ENCODE peak calls at places on chromosomes 13 and 19, in four cellular contexts. N, L, V and C are unnamed samples.

GRCh38 chr13:34971473-34971872 is 29.4 kb downstream of the NBEA start:
- DNase-seq in N (no peak), L (no peak), V (no peak), C (no peak)

GRCh38 chr19:7622933-7623685 is 6.2 kb downstream of the XAB2 start:
- DNase-seq in N (no peak), L (no peak), V (no peak), C (no peak)

GRCh38 chr13:109297628-109298027 is 488.8 kb downstream of the IRS2 start:
- DNase-seq in N (no peak), L (no peak), V (no peak), C (no peak)

GRCh38 chr13:79684426-79684825 is 203.5 kb downstream of the NDFIP2 start:
- DNase-seq in N (no peak), L (no peak), V (no peak), C (no peak)

GRCh38 chr19:17743874-17744273 is 7.4 kb upstream of the FCHO1 start:
- DNase-seq in N (no peak), L (no peak), V (no peak), C (no peak)

GRCh38 chr19:31353826-31354225 is 4.6 kb upstream of the TSHZ3 start:
- DNase-seq in N (no peak), L (no peak), V (no peak), C (no peak)

GRCh38 chr13:112977525-112977924 is 8.5 kb downstream of the MCF2L start:
- DNase-seq in N (no peak), L (no peak), V (no peak), C (no peak)

GRCh38 chr19:1154731-1155351 is 19.2 kb downstream of the SBNO2 start:
- DNase-seq in N (peak), L (no peak), V (no peak), C (no peak)

GRCh38 chr13:106649495-106649894 is 81.6 kb upstream of the ARGLU1 start:
- DNase-seq in N (no peak), L (no peak), V (no peak), C (no peak)

GRCh38 chr13:113612626-113613025 is 28.1 kb downstream of the TFDP1 start:
- DNase-seq in N (no peak), L (no peak), V (no peak), C (no peak)

GRCh38 chr13:35763805-35764170 is 287.3 kb upstream of the MAB21L1 start:
- DNase-seq in N (no peak), L (no peak), V (no peak), C (no peak)